ENCODE peak calls at places on chromosome 3, in four cellular contexts. K is pancreas, T is right atrium auricular region, L is GM06990. N is an unnamed sample.

GRCh38 chr3:134074001-134074789 is 44.5 kb upstream of the SLCO2A1 start:
- DNase-seq in T (no peak), L (no peak), K (no peak), N (no peak)

GRCh38 chr3:154229217-154229590 is 95.1 kb downstream of the DHX36 start:
- DNase-seq in T (no peak), K (no peak), L (no peak), N (no peak)

GRCh38 chr3:28575748-28576589 is 227.3 kb upstream of the AZI2 start:
- DNase-seq in T (no peak), K (peak), L (no peak), N (no peak)

GRCh38 chr3:128006471-128007424 is 45.5 kb upstream of the SEC61A1 start:
- DNase-seq in T (no peak), K (no peak), L (no peak), N (peak)

GRCh38 chr3:163722421-163722820 is 1355.9 kb downstream of the SI start:
- DNase-seq in L (no peak), T (no peak), K (no peak), N (no peak)

GRCh38 chr3:71304684-71305083 is 278.8 kb downstream of the FOXP1 start:
- DNase-seq in T (no peak), L (no peak), K (no peak), N (peak)

GRCh38 chr3:74590620-74591262 is 23.7 kb downstream of the CNTN3 start:
- DNase-seq in L (no peak), T (no peak), K (no peak), N (no peak)

GRCh38 chr3:154168998-154169880 is 48.0 kb downstream of the ARHGEF26 start:
- DNase-seq in L (no peak), T (no peak), K (no peak), N (no peak)

GRCh38 chr3:124650798-124651197 is 79.5 kb upstream of the UMPS start:
- DNase-seq in T (no peak), K (no peak), L (peak), N (no peak)

GRCh38 chr3:54240-54639 is 142.3 kb upstream of the CHL1 start:
- DNase-seq in K (no peak), T (no peak), L (no peak), N (no peak)

GRCh38 chr3:56672-57071 is 139.9 kb upstream of the CHL1 start:
- DNase-seq in K (no peak), L (no peak), T (no peak), N (no peak)

GRCh38 chr3:63141-63845 is 133.3 kb upstream of the CHL1 start:
- DNase-seq in T (no peak), L (no peak), K (no peak), N (no peak)

GRCh38 chr3:59818-60217 is 136.7 kb upstream of the CHL1 start:
- DNase-seq in K (no peak), L (no peak), T (no peak), N (no peak)
- TF ChIP-seq CTCF in K (no peak), L (no peak), T (no peak), N (no peak)

GRCh38 chr3:184496933-184497332 is 64.7 kb upstream of the EPHB3 start:
- DNase-seq in K (no peak), T (no peak), L (no peak), N (no peak)

GRCh38 chr3:184502123-184502667 is 59.4 kb upstream of the EPHB3 start:
- DNase-seq in T (no peak), L (no peak), K (no peak), N (no peak)

GRCh38 chr3:184498986-184499606 is 62.5 kb upstream of the EPHB3 start:
- DNase-seq in L (no peak), T (no peak), K (no peak), N (no peak)

GRCh38 chr3:184503647-184504046 is 57.9 kb upstream of the EPHB3 start:
- DNase-seq in K (no peak), L (no peak), T (no peak), N (no peak)

GRCh38 chr3:184500344-184500923 is 61.2 kb upstream of the EPHB3 start:
- DNase-seq in L (no peak), K (no peak), T (no peak), N (no peak)
- H3K4me3 ChIP-seq in L (no peak), K (no peak), T (no peak), N (no peak)

GRCh38 chr3:126567696-126568438 is 9.1 kb upstream of the C3orf22 start:
- DNase-seq in T (no peak), L (no peak), K (no peak), N (no peak)
- TF ChIP-seq CTCF in T (no peak), L (no peak), K (no peak), N (no peak)

DNA sequence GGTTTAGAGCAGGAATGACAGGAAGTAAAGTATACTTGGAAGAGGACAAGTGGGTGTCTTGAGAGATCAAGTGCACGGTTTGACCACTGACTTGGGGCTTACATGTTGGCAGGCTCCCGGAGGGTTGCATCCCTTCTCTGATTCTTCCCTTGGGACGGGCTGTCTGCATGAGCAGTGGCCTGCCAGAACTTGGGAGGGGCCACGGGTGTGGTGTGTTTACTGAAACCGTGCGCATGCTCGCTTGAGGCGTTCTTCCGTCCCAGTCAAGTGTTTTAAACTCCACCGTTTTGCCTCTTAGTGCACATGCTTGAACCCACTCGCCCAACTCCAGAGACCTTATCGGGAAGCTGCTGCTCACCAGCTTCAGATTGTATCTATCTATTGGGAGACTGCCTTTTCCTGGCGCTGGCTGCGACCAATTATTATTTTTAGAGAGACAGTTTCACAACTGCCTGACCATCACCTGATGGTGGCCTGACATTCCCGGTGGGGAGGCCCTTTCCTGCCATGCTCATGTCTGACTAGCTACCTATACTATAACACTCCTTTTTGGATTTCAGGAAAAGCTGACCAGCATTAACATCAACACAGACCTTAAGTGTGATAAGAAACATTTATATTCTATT is 14.9 kb upstream of the C3orf22 start:
- DNase-seq in L (no peak), T (no peak), K (no peak), N (no peak)
- H3K4me3 ChIP-seq in L (no peak), T (no peak), K (no peak), N (no peak)

DNA sequence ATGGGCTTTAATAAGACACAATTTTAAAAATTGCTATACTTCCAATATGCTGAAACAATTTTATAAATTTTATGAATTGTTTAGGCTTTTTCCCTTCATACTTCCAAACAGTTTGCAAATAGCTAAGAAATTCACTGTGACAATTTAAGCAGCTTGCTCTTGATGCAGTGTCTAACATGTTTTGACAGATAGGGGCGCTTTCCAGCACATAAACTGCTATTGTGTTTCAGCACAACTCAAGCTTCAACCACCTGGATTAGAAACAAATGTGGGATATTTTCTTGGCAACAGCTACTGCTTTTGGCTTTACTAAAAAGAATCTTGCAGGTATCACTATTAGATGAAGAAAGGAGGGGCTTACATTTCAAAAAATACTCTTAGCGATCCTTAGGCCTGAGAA is 565.8 kb upstream of the DPPA4 start:
- DNase-seq in T (no peak), K (no peak), L (no peak), N (no peak)
- TF ChIP-seq CTCF in T (no peak), K (no peak), L (no peak), N (no peak)

GRCh38 chr3:130711885-130712284 is 34.7 kb downstream of the PIK3R4 start:
- DNase-seq in T (no peak), L (no peak), K (no peak), N (no peak)
- H3K4me3 ChIP-seq in T (no peak), L (no peak), K (no peak), N (no peak)

GRCh38 chr3:58291671-58292338 is 14.2 kb upstream of the RPP14 start:
- DNase-seq in L (no peak), K (no peak), T (no peak), N (no peak)

GRCh38 chr3:58292866-58293265 is 13.2 kb upstream of the RPP14 start:
- DNase-seq in K (no peak), T (no peak), L (no peak), N (no peak)

GRCh38 chr3:58285334-58285733 is 20.7 kb upstream of the RPP14 start:
- DNase-seq in L (no peak), T (no peak), K (no peak), N (no peak)

GRCh38 chr3:58287354-58287753 is 18.7 kb upstream of the RPP14 start:
- DNase-seq in K (no peak), T (no peak), L (no peak), N (no peak)

DNA sequence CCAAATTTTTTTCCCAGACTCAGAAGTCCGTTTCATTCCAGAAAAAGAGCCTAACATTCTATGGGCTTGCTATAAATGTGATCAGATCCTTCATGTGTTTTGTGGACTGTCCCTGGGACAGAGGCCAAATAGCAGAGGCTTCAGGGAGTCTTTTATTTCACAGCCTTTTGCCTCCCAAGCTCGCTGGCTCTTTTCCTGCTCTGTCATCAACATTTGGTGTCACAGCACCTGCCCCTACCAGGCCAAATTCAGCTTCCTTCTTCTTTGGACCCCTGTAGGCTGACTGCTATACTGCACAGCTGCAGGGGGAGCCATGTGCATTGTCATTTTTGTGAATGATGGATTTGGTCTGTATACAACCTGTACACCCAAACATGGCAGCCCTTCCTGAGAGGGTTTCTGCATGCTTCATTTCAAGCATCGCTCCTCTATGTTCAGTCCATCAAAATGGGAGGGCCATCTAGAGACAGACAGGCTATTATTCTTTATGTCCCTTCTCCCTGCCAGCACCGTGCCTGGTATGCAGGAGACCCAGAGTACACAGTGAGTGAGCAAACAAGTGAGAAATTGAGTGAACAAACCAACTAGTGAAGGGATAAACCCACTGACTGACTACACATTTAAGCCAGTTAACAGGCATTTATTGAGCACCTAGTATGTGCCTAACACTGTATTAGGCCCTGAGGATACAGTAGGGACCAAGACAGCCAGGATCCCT is 17.9 kb upstream of the RPP14 start:
- DNase-seq in T (no peak), L (no peak), K (no peak), N (no peak)
- TF ChIP-seq CTCF in T (no peak), L (peak), K (no peak), N (peak)

DNA sequence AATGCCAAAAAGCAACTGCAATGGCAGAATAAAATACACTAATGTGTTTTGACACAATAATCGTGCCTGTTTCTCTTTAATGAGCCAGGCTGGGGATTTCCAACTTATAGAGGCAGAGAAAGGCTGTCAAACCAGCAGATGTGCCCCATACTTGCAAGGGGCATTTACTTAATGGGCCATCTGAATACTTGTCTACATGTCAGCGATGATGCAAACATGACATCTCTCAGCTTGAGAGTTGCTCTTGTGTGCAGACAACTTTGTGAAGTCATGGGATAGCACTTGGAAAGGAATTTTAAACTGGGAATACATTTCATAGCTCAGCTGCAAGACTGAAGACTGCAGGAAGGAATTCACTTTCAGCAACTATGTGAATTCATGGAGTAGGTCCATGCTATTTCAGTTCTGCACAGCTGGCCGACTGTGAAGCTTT is 127.4 kb upstream of the ADAMTS9 start:
- DNase-seq in L (no peak), K (no peak), T (no peak), N (peak)
- H3K4me3 ChIP-seq in L (no peak), K (no peak), T (no peak), N (no peak)